ENCODE peak calls at places on chromosome 19, in eight cellular contexts. K is stimulated activated CD8-positive, alpha-beta memory T cell treated with anti-CD3 and anti-CD28 coated beads, Interleukin-7, amount 100 ng/mL, for 24 hours; E is GM23248; R is stomach; H is psoas muscle; F is astrocyte; A is midbrain; T is AG09309. I is an unnamed sample.

GRCh38 chr19:988081-988480 is 3.9 kb downstream of the WDR18 start:
- DNase-seq in R (no peak), A (no peak), F (no peak), H (no peak), E (no peak), T (no peak), K (no peak), I (no peak)

GRCh38 chr19:4304509-4305252 is at the start of gene FSD1:
- DNase-seq in R (no peak), A (peak), E (peak), T (no peak), F (no peak), H (no peak), K (peak), I (peak)

GRCh38 chr19:41623360-41623759 is 3.5 kb downstream of the CEACAM4 start:
- DNase-seq in T (no peak), E (no peak), H (no peak), R (no peak), K (no peak), A (no peak), F (no peak), I (no peak)

GRCh38 chr19:32599736-32600157 is 18.8 kb downstream of the PDCD5 start:
- DNase-seq in K (peak), F (peak), H (no peak), A (peak), E (peak), R (no peak), T (peak), I (no peak)

GRCh38 chr19:49894879-49895565 is 1.7 kb downstream of the IL4I1 start:
- DNase-seq in H (no peak), A (no peak), R (no peak), F (no peak), T (no peak), E (no peak), K (no peak), I (no peak)

GRCh38 chr19:10289167-10289835 is 451 bp upstream of the ICAM5 start:
- DNase-seq in R (peak), A (no peak), E (peak), H (peak), K (no peak), T (no peak), F (no peak), I (peak)

GRCh38 chr19:46373573-46374359 is 26.9 kb downstream of the PPP5C start:
- DNase-seq in K (no peak), F (peak), E (peak), H (peak), R (peak), T (no peak), A (no peak), I (no peak)

GRCh38 chr19:19053508-19054314 is 10.1 kb upstream of the SLC25A42 start:
- DNase-seq in A (peak), T (no peak), H (peak), F (no peak), E (peak), R (peak), K (no peak), I (no peak)

GRCh38 chr19:49515767-49516166 is 3.3 kb downstream of the FCGRT start:
- DNase-seq in K (no peak), H (peak), A (peak), E (no peak), F (no peak), R (no peak), T (no peak), I (no peak)

GRCh38 chr19:13024126-13024957 is 29.1 kb downstream of the NFIX start:
- DNase-seq in F (no peak), H (peak), K (no peak), T (no peak), A (no peak), R (no peak), E (peak), I (no peak)

GRCh38 chr19:10870501-10870954 is 825 bp upstream of the CARM1 start:
- DNase-seq in E (no peak), T (no peak), F (no peak), R (no peak), K (no peak), A (no peak), H (no peak), I (no peak)

GRCh38 chr19:45591004-45591637 is 6.5 kb upstream of the OPA3 start:
- DNase-seq in R (peak), F (no peak), A (peak), K (peak), T (no peak), H (peak), E (peak), I (no peak)

GRCh38 chr19:44808463-44809371 is at the start of gene BCAM:
- DNase-seq in E (peak), R (peak), H (peak), A (peak), T (no peak), F (peak), K (no peak), I (no peak)

GRCh38 chr19:8611890-8612806 is 1.6 kb upstream of the ADAMTS10 start:
- DNase-seq in H (peak), T (peak), A (no peak), K (no peak), E (peak), R (no peak), F (peak), I (no peak)

GRCh38 chr19:12494260-12494860 is 9.7 kb upstream of the ZNF709 start:
- DNase-seq in A (no peak), R (no peak), H (no peak), K (no peak), E (no peak), T (no peak), F (no peak), I (no peak)

I was measured in HS-5.